ENCODE peak calls at places on chromosomes 1 and 21, in six cellular contexts. A, U, I, X, P and T are unnamed samples. For H3K4me1, the result is how much of the 10 kb centered on the place peaks cover.

GRCh38 chr1:224623310-224623714 is 7.2 kb downstream of the CNIH3 start:
- DNase-seq in X (no peak), P (no peak), I (no peak), A (peak), U (no peak), T (no peak)

GRCh38 chr1:184153731-184154130 is 102.2 kb downstream of the TSEN15 start:
- DNase-seq in X (no peak), I (no peak), P (no peak), A (no peak), U (no peak), T (no peak)

GRCh38 chr1:44368471-44369151 is 13.6 kb upstream of the ERI3 start:
- DNase-seq in A (no peak), U (no peak), X (no peak), I (no peak), P (no peak), T (no peak)

GRCh38 chr1:11337536-11338350 is 64.7 kb downstream of the UBIAD1 start:
- DNase-seq in X (peak), P (peak), A (no peak), U (peak), I (peak), T (peak)

GRCh38 chr1:27557596-27558340 is 46.2 kb downstream of the AHDC1 start:
- DNase-seq in X (no peak), U (peak), I (peak), P (no peak), A (no peak), T (no peak)

GRCh38 chr1:2628933-2629626 is 3.7 kb downstream of the MMEL1 start:
- DNase-seq in X (peak), A (no peak), I (no peak), P (no peak), U (no peak), T (no peak)

GRCh38 chr1:8938232-8939117 is 7.2 kb upstream of the CA6 start:
- DNase-seq in X (no peak), P (no peak), I (no peak), U (no peak), A (no peak), T (no peak)

GRCh38 chr1:244449936-244450508 is 1.7 kb downstream of the ADSS2 start:
- DNase-seq in X (no peak), U (no peak), I (no peak), P (no peak), A (no peak), T (no peak)

GRCh38 chr1:76867342-76868130 is at the start of gene ST6GALNAC5:
- DNase-seq in A (peak), U (no peak), X (peak), P (no peak), I (no peak), T (no peak)

GRCh38 chr1:165854101-165854845 is 26.9 kb downstream of the UCK2 start:
- DNase-seq in P (no peak), X (no peak), I (no peak), A (peak), U (no peak), T (no peak)

GRCh38 chr1:153548722-153549695 is at the start of gene S100A3:
- DNase-seq in I (no peak), A (peak), U (no peak), P (peak), X (peak), T (peak)

GRCh38 chr1:41846595-41846994 is 72.1 kb downstream of the HIVEP3 start:
- DNase-seq in P (no peak), X (no peak), U (no peak), A (peak), I (no peak), T (no peak)

GRCh38 chr1:244050835-244051444 is at the start of gene ZBTB18:
- DNase-seq in X (no peak), I (peak), U (no peak), P (no peak), A (peak), T (no peak)

GRCh38 chr1:228902781-228903572 is 167.7 kb downstream of the RHOU start:
- DNase-seq in A (peak), X (peak), I (peak), U (peak), P (peak), T (peak)

GRCh38 chr1:70290248-70290647 is 64.3 kb downstream of the ANKRD13C start:
- DNase-seq in A (peak), U (no peak), I (no peak), P (no peak), X (no peak), T (no peak)

GRCh38 chr1:181094402-181094801 is 5.9 kb downstream of the IER5 start:
- DNase-seq in A (peak), U (no peak), X (no peak), I (no peak), P (no peak), T (no peak)

GRCh38 chr1:178220094-178220493 is 126.2 kb downstream of the RASAL2 start:
- DNase-seq in X (no peak), A (peak), P (no peak), U (no peak), I (no peak), T (no peak)

DNA sequence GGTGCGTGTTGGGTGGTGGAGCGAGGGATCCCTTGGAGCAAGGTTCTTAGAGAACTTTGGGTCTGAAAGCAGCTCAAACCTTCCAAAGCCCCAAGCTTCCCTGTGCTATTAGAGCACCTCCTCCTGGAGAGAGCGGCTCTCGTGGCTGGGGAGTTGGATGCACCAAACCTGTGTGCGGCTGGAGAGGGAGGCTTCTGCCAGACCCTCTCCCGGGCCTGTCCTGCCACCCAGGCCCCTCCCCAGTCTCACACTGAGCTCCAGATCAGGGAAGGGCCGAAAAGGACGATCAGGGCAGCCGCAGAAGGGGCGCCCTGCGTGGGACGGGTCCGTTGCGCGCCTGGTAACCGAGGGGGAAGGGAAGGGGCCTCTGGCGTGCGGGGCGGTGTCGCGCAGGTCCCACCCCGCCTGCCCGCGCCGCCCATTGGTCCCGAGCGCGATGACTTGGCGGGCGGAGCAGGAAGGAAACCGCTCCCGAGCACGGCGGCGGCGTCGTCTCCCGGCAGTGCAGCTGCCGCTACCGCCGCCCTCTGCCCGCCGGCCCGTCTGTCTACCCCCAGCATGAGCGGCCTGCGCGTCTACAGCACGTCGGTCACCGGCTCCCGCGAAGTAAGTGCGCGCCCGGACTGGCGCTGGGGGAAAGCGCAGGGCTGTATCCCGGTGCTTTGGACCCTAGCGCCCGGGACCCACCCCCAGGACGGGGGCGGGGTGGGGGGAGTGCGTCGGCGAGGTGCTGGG is at the start of gene SH3BGRL3:
- DNase-seq in U (peak), P (peak), X (peak), A (peak), I (peak), T (peak)
- H3K4me1 ChIP-seq in U (under half), P (half or more), X (half or more), A (under half), I (half or more), T (half or more)

DNA sequence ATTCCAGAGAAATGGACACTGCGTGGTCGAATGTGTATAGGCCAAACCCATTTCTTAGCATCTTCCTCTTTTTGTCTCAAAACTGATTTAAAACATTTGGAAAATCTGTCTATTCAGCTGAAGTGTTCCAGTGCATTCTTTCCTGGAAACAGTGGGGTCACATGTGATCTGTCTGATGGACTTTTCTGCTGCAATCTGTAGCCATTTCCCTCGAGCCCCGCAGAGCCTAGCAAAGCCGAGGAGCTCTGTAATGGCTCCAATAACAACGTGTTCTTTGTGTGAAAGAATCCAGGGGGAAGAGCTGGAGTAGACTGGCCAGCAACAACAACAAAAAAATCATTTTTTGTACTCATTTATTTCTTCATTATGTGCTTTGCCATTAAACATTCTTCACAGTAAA is 329.3 kb downstream of the BARHL2 start:
- DNase-seq in U (no peak), X (no peak), I (no peak), A (no peak), P (no peak), T (no peak)
- H3K4me1 ChIP-seq in U (under half), X (under half), I (under half), A (under half), P (under half), T (under half)

GRCh38 chr1:32200226-32201010 is at the start of gene CCDC28B:
- DNase-seq in X (peak), I (peak), P (peak), A (peak), U (no peak), T (peak)
- H3K4me1 ChIP-seq in X (under half), I (under half), P (half or more), A (under half), U (under half), T (under half)

DNA sequence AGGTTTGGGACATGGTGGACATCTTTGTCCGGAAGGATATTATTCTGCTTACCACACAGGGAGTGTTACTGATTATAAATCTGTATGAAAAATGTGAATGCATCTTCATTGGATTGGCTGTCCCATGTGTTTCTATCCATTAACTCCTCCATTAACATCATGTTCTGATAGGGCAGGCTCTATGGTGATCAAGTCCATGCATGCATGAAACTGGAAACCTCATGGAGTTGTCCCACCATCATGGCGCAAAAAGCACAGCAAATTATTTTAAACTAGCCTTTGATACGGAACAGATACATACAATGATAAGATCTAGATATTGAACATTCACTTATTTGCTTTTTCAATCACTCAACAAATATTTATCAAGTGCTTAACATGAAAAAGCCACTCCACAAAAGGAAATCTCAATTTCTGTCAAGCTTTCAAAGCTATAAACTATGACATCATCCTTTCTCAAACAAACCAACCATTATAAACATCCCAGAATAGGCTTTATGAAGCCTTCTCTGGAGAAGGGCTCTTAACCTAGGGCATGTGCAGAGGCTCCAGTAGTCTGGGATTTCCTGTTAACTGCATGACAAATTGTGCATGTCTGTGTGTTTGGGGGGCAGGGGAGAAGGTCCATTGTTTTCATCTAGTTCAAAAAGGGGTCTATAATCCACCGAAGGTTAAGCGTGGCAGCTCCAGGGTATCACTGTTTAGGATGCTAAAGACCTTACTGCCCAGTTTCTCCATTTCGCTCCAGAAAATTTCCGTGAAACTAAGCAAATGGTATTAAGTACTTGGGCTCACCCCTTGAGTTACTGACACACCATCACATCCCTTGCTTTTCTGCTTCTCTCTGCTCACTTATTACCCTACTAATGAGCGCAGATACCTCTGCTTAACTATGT is 46.1 kb downstream of the ADAMTS1 start:
- DNase-seq in X (no peak), U (no peak), P (no peak), A (peak), I (no peak), T (no peak)
- H3K4me1 ChIP-seq in X (under half), U (under half), P (under half), A (under half), I (under half), T (under half)

GRCh38 chr21:25568230-25568629 is 39.1 kb downstream of the MRPL39 start:
- DNase-seq in P (peak), U (no peak), I (no peak), A (peak), X (peak), T (no peak)
- H3K4me1 ChIP-seq in P (under half), U (under half), I (under half), A (under half), X (under half), T (under half)